ENCODE peak calls at places on chromosomes 1 and 21, in five cellular contexts. Q is mesenchymal stem cell, F is H1, J is neuronal stem cell, K is IMR-90. H is an unnamed sample.
A peak's percentile ranks its signal among the peaks of the same experiment; 100 is the strongest.

GRCh38 chr1:156055343-156055645 is 712 bp downstream of the LAMTOR2 start:
- DNase-seq in Q (no peak), F (no peak), J (no peak), K (no peak), H (no peak)

GRCh38 chr1:80365634-80366033 is 1359.1 kb upstream of the ADGRL4 start:
- DNase-seq in Q (no peak), F (no peak), J (no peak), K (no peak), H (no peak)

GRCh38 chr1:165397945-165398344 is 41.4 kb upstream of the LMX1A start:
- DNase-seq in Q (peak; percentile 67), F (no peak), J (no peak), K (peak; percentile 44), H (peak; percentile 50)

GRCh38 chr1:228555074-228555989 is 68.2 kb downstream of the RNF187 start:
- DNase-seq in Q (no peak), F (no peak), J (no peak), K (no peak), H (no peak)

GRCh38 chr21:42545317-42545716 is 31.7 kb downstream of the SLC37A1 start:
- DNase-seq in Q (no peak), F (no peak), J (no peak), K (no peak), H (no peak)

GRCh38 chr1:14500912-14501311 is 97.6 kb upstream of the KAZN start:
- DNase-seq in Q (no peak), F (no peak), J (no peak), K (no peak), H (no peak)

GRCh38 chr1:85940621-85941306 is 215.8 kb downstream of the COL24A1 start:
- DNase-seq in Q (no peak), F (no peak), J (no peak), K (peak; percentile 59), H (no peak)

GRCh38 chr1:172638885-172639831 is 19.7 kb upstream of the FASLG start:
- DNase-seq in Q (peak; percentile 77), F (no peak), J (no peak), K (peak; percentile 99), H (no peak)

GRCh38 chr1:71745326-71745725 is 537.0 kb downstream of the NEGR1 start:
- DNase-seq in Q (no peak), F (no peak), J (no peak), K (no peak), H (no peak)

GRCh38 chr21:46483300-46484295 is 24.9 kb downstream of the DIP2A start:
- DNase-seq in Q (no peak), F (no peak), J (no peak), K (no peak), H (no peak)

GRCh38 chr1:78834201-78834741 is 172.3 kb downstream of the ADGRL4 start:
- DNase-seq in Q (peak; percentile 11), F (no peak), J (no peak), K (no peak), H (no peak)

GRCh38 chr1:46622341-46622740 is 5.7 kb upstream of the MOB3C start:
- DNase-seq in Q (peak; percentile 44), F (no peak), J (no peak), K (peak; percentile 28), H (peak; percentile 56)

GRCh38 chr1:27522860-27523665 is 33.1 kb upstream of the WASF2 start:
- DNase-seq in Q (peak; percentile 66), F (no peak), J (no peak), K (no peak), H (no peak)

GRCh38 chr1:30919025-30919881 is 10.7 kb upstream of the SDC3 start:
- DNase-seq in Q (peak; percentile 76), F (no peak), J (no peak), K (peak; percentile 81), H (peak; percentile 21)

GRCh38 chr21:46381521-46381920 is 57.6 kb downstream of the PCNT start:
- DNase-seq in Q (no peak), F (no peak), J (no peak), K (no peak), H (no peak)

GRCh38 chr1:92791487-92792058 is 6.7 kb upstream of the EVI5 start:
- DNase-seq in Q (no peak), F (no peak), J (no peak), K (no peak), H (no peak)

GRCh38 chr1:42978317-42979036 is 19.8 kb upstream of the SLC2A1 start:
- DNase-seq in Q (peak; percentile 44), F (no peak), J (no peak), K (peak; percentile 71), H (peak; percentile 61)

GRCh38 chr1:87794788-87795614 is 466.3 kb downstream of the LMO4 start:
- DNase-seq in Q (peak; percentile 52), F (no peak), J (no peak), K (peak; percentile 87), H (no peak)

GRCh38 chr21:45579383-45580180 is 37.3 kb upstream of the SLC19A1 start:
- DNase-seq in Q (peak; percentile 9), F (no peak), J (no peak), K (no peak), H (no peak)

GRCh38 chr21:43609501-43610340 is 49.6 kb downstream of the HSF2BP start:
- DNase-seq in Q (peak; percentile 87), F (no peak), J (no peak), K (peak; percentile 88), H (no peak)

GRCh38 chr21:34889537-34890257 is 159.4 kb downstream of the RUNX1 start:
- DNase-seq in Q (peak; percentile 80), F (no peak), J (no peak), K (peak; percentile 77), H (peak; percentile 51)

GRCh38 chr1:236868625-236869467 is 73.8 kb downstream of the MTR start:
- DNase-seq in Q (peak; percentile 64), F (peak; percentile 27), J (peak; percentile 47), K (peak; percentile 77), H (peak; percentile 67)

GRCh38 chr1:29196863-29197589 is 15.3 kb upstream of the SRSF4 start:
- DNase-seq in Q (peak; percentile 91), F (no peak), J (no peak), K (peak; percentile 98), H (no peak)

GRCh38 chr1:185375583-185375982 is 58.5 kb upstream of the IVNS1ABP start:
- DNase-seq in Q (no peak), F (no peak), J (no peak), K (no peak), H (no peak)

GRCh38 chr1:115133440-115133839 is 44.1 kb upstream of the TSPAN2 start:
- DNase-seq in Q (peak; percentile 6), F (no peak), J (no peak), K (peak; percentile 68), H (no peak)

GRCh38 chr1:114015075-114015474 is 35.8 kb downstream of the OLFML3 start:
- DNase-seq in Q (peak; percentile 14), F (no peak), J (no peak), K (no peak), H (no peak)

GRCh38 chr1:174954686-174955669 is 44.8 kb upstream of the CACYBP start:
- DNase-seq in Q (no peak), F (no peak), J (no peak), K (no peak), H (no peak)

GRCh38 chr1:10613861-10614260 is 139.1 kb downstream of the PEX14 start:
- DNase-seq in Q (no peak), F (no peak), J (no peak), K (no peak), H (no peak)

GRCh38 chr1:14160766-14161165 is 437.7 kb upstream of the KAZN start:
- DNase-seq in Q (no peak), F (no peak), J (no peak), K (no peak), H (no peak)

GRCh38 chr1:236677641-236678235 is 8.6 kb upstream of the ACTN2 start:
- DNase-seq in Q (peak; percentile 16), F (no peak), J (no peak), K (no peak), H (no peak)

GRCh38 chr1:226942392-226942791 is 2.3 kb downstream of the COQ8A start:
- DNase-seq in Q (no peak), F (no peak), J (no peak), K (no peak), H (no peak)

DNA sequence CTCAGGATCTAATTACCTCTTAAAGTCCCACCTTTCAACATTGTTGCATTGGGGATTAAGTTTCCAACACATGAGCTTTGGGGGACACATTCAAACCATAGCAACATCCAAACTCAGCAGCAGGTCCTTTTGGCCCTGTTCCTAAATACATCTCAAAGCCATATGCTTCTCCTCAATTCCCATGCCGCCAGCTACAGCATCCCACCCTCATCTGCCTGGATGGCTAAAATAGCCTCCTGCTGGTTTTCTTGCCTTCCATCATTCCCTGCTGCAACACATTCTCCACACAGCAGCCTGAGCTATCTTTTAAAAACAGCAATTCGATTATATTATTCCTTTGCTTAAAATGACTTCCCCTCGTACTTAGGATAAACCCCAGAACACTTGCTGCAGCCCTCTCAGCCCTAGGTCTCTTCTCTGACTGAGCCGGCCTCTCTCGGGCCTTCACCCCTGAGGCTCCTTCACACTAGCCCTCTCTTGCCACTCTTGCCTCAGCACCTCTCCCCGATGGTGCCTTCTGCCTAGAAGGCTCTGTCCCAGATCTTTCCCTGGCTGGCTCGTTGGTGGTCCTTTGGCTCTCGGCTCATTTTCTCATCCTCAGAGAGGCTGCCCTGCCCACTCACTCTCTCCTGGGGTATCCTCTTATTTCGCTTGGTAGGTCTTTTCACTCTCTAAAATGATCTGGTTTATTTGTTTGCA is 16.5 kb downstream of the MYBPH start:
- DNase-seq in Q (no peak), F (no peak), J (no peak), K (no peak), H (no peak)
- H3K14ac ChIP-seq in Q (no peak overlapping the region), F (no peak overlapping the region), J (no peak overlapping the region), K (no peak overlapping the region), H (no peak overlapping the region)

DNA sequence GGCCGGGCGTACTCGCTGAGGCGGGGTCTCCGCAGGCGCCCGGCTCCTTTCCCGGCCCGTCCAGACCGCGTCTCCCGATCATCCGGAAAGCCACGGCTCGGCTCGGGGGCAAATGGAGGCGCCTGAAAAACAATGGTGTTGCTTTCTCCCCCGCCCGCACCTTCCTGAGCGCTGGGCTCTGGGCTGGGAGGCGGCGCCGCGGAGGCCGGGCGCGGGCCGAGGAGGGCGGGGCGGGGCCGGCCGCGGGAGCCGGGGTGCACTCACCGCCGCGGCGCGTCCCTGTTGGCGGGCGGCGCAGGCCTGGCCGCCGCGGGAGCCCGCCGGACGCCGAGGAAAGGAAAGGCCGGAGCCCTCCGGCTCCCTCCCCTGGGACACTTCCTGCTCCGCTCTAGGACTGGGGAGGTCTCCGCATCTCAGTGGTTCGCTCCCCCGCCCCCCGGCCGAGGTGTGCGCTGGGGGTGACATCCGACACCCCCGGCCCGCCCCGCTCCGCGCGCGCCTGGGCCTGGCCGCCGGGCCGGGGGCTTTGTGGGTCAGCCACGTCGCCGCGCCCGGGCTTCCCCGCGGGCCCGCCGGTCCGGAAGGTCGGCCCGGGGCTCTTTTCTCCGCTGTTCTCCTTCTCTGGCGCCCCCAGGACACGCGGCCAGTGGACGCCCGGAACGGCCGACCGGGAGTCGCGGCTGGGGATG is at the start of gene ZNF496:
- DNase-seq in Q (peak; percentile 80), F (peak; percentile 50), J (peak; percentile 89), K (peak; percentile 88), H (peak; percentile 89)
- H2BK5ac ChIP-seq in Q (peak within 1 kb of the TSS; percentile 85), F (peak within 1 kb of the TSS; percentile 75), J (peak within 1 kb of the TSS; percentile 35), K (peak within 1 kb of the TSS; percentile 61), H (no peak within 1 kb of the TSS)

GRCh38 chr1:6127587-6128163 is 52.4 kb downstream of the CHD5 start:
- DNase-seq in Q (no peak), F (peak; percentile 71), J (peak; percentile 71), K (peak; percentile 23), H (peak; percentile 91)
- H2BK120ac ChIP-seq in Q (no peak overlapping the region), F (no peak overlapping the region), J (no peak overlapping the region), K (no peak overlapping the region), H (no peak overlapping the region)

DNA sequence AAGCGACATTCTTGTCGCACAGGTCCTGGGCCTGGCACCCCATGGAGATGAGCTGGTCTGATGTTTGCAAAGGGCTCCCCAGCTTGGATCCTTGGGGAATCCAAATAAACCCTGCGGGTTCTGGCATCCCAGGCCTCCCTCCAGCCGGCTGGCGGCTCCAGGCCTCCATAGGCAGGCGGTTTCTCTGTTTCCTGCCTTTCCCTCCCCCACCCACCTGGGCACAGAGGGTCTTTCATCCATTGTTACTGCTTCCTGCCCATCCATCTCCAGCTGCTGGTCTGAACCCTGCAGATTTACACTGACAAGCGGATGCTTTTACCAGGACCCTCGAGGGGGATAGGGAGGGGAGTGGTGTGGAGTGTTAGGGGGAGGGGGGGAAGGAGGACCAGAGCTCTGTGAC is 39.1 kb upstream of the ID3 start:
- DNase-seq in Q (no peak), F (peak; percentile 86), J (peak; percentile 56), K (no peak), H (peak; percentile 97)
- H3K14ac ChIP-seq in Q (no peak overlapping the region), F (no peak overlapping the region), J (no peak overlapping the region), K (no peak overlapping the region), H (no peak overlapping the region)

H was measured in H9.